ENCODE peak calls at places on chromosomes 11 and 22, in five cellular contexts. One of them, this sample, is unnamed. For H3K27me3, the result is how much of the 10 kb centered on the place peaks cover.

GRCh38 chr22:17243524-17243923 is 24.3 kb upstream of the ADA2 start:
- DNase-seq in pancreas: no peak
- DNase-seq in AG04450: no peak
- DNase-seq in fibroblast of lung: no peak
- DNase-seq in heart left ventricle: no peak
- DNase-seq in this sample: no peak

GRCh38 chr22:26887916-26888315 is 230.5 kb downstream of the MIAT start:
- DNase-seq in pancreas: no peak
- DNase-seq in AG04450: no peak
- DNase-seq in fibroblast of lung: no peak
- DNase-seq in heart left ventricle: no peak
- DNase-seq in this sample: no peak

GRCh38 chr22:27152033-27152432 is 494.6 kb downstream of the MIAT start:
- DNase-seq in pancreas: no peak
- DNase-seq in AG04450: no peak
- DNase-seq in fibroblast of lung: no peak
- DNase-seq in heart left ventricle: no peak
- DNase-seq in this sample: no peak

GRCh38 chr11:123241874-123242538 is 47.0 kb upstream of the CLMP start:
- DNase-seq in pancreas: no peak
- DNase-seq in AG04450: no peak
- DNase-seq in fibroblast of lung: no peak
- DNase-seq in heart left ventricle: no peak
- DNase-seq in this sample: no peak

GRCh38 chr11:925496-926301 is at the start of gene AP2A2:
- DNase-seq in pancreas: peak
- DNase-seq in AG04450: peak
- DNase-seq in fibroblast of lung: peak
- DNase-seq in heart left ventricle: peak
- DNase-seq in this sample: peak

GRCh38 chr22:28316014-28316413 is 363.6 kb downstream of the TTC28 start:
- DNase-seq in pancreas: no peak
- DNase-seq in AG04450: no peak
- DNase-seq in fibroblast of lung: no peak
- DNase-seq in heart left ventricle: no peak
- DNase-seq in this sample: no peak

GRCh38 chr11:36431429-36432092 is 78.5 kb downstream of the TRAF6 start:
- DNase-seq in pancreas: no peak
- DNase-seq in AG04450: peak
- DNase-seq in fibroblast of lung: peak
- DNase-seq in heart left ventricle: peak
- DNase-seq in this sample: peak

GRCh38 chr11:102364991-102365390 is 18.0 kb downstream of the BIRC2 start:
- DNase-seq in pancreas: no peak
- DNase-seq in AG04450: no peak
- DNase-seq in fibroblast of lung: no peak
- DNase-seq in heart left ventricle: no peak
- DNase-seq in this sample: no peak

GRCh38 chr11:16226245-16226644 is 130.1 kb downstream of the SOX6 start:
- DNase-seq in pancreas: peak
- DNase-seq in AG04450: no peak
- DNase-seq in fibroblast of lung: peak
- DNase-seq in heart left ventricle: no peak
- DNase-seq in this sample: peak

GRCh38 chr11:86062719-86063118 is 6.2 kb downstream of the PICALM start:
- DNase-seq in pancreas: no peak
- DNase-seq in AG04450: no peak
- DNase-seq in fibroblast of lung: no peak
- DNase-seq in heart left ventricle: no peak
- DNase-seq in this sample: no peak

GRCh38 chr22:20764053-20764720 is 9.7 kb upstream of the SERPIND1 start:
- DNase-seq in pancreas: no peak
- DNase-seq in AG04450: no peak
- DNase-seq in fibroblast of lung: no peak
- DNase-seq in heart left ventricle: no peak
- DNase-seq in this sample: no peak

GRCh38 chr22:46054091-46054877 is 77.3 kb upstream of the WNT7B start:
- DNase-seq in pancreas: peak
- DNase-seq in AG04450: no peak
- DNase-seq in fibroblast of lung: peak
- DNase-seq in heart left ventricle: peak
- DNase-seq in this sample: peak

GRCh38 chr11:21514298-21514697 is 678.6 kb upstream of the ANO5 start:
- DNase-seq in pancreas: no peak
- DNase-seq in AG04450: no peak
- DNase-seq in fibroblast of lung: no peak
- DNase-seq in heart left ventricle: no peak
- DNase-seq in this sample: no peak

GRCh38 chr22:24953294-24954113 is 988 bp downstream of the KIAA1671 start:
- DNase-seq in pancreas: no peak
- DNase-seq in AG04450: no peak
- DNase-seq in fibroblast of lung: no peak
- DNase-seq in heart left ventricle: peak
- DNase-seq in this sample: peak

GRCh38 chr22:36806824-36807223 is 10.0 kb downstream of the PVALB start:
- DNase-seq in pancreas: no peak
- DNase-seq in AG04450: no peak
- DNase-seq in fibroblast of lung: no peak
- DNase-seq in heart left ventricle: no peak
- DNase-seq in this sample: no peak

GRCh38 chr11:125379565-125380343 is 116.3 kb downstream of the FEZ1 start:
- DNase-seq in pancreas: no peak
- DNase-seq in AG04450: no peak
- DNase-seq in fibroblast of lung: no peak
- DNase-seq in heart left ventricle: no peak
- DNase-seq in this sample: no peak

GRCh38 chr11:13357232-13357631 is 79.6 kb downstream of the BMAL1 start:
- DNase-seq in pancreas: no peak
- DNase-seq in AG04450: no peak
- DNase-seq in fibroblast of lung: no peak
- DNase-seq in heart left ventricle: no peak
- DNase-seq in this sample: no peak

GRCh38 chr11:59292611-59293010 is 66.1 kb upstream of the OR5AN1 start:
- DNase-seq in pancreas: no peak
- DNase-seq in AG04450: no peak
- DNase-seq in fibroblast of lung: no peak
- DNase-seq in heart left ventricle: no peak
- DNase-seq in this sample: no peak

GRCh38 chr11:9804414-9804902 is 140.6 kb downstream of the SWAP70 start:
- DNase-seq in pancreas: no peak
- DNase-seq in AG04450: no peak
- DNase-seq in fibroblast of lung: no peak
- DNase-seq in heart left ventricle: no peak
- DNase-seq in this sample: no peak

GRCh38 chr22:46073683-46074504 is 76.4 kb upstream of the PPARA start:
- DNase-seq in pancreas: peak
- DNase-seq in AG04450: no peak
- DNase-seq in fibroblast of lung: no peak
- DNase-seq in heart left ventricle: peak
- DNase-seq in this sample: peak

GRCh38 chr22:29469755-29470154 is 10.3 kb upstream of the NEFH start:
- DNase-seq in pancreas: no peak
- DNase-seq in AG04450: no peak
- DNase-seq in fibroblast of lung: no peak
- DNase-seq in heart left ventricle: no peak
- DNase-seq in this sample: no peak

GRCh38 chr11:21412652-21413383 is 743.4 kb downstream of the NELL1 start:
- DNase-seq in pancreas: no peak
- DNase-seq in AG04450: no peak
- DNase-seq in fibroblast of lung: no peak
- DNase-seq in heart left ventricle: no peak
- DNase-seq in this sample: no peak

GRCh38 chr22:26610072-26610958 is 7.5 kb downstream of the CRYBB1 start:
- DNase-seq in pancreas: no peak
- DNase-seq in AG04450: peak
- DNase-seq in fibroblast of lung: peak
- DNase-seq in heart left ventricle: no peak
- DNase-seq in this sample: peak

GRCh38 chr11:58968251-58968711 is 29.0 kb downstream of the GLYATL1 start:
- DNase-seq in pancreas: no peak
- DNase-seq in AG04450: no peak
- DNase-seq in fibroblast of lung: no peak
- DNase-seq in heart left ventricle: peak
- DNase-seq in this sample: no peak

GRCh38 chr22:37419916-37420655 is 7.2 kb downstream of the ELFN2 start:
- DNase-seq in pancreas: no peak
- DNase-seq in AG04450: no peak
- DNase-seq in fibroblast of lung: no peak
- DNase-seq in heart left ventricle: no peak
- DNase-seq in this sample: no peak

GRCh38 chr22:19772673-19773469 is 12.3 kb downstream of the TBX1 start:
- DNase-seq in pancreas: no peak
- DNase-seq in AG04450: no peak
- DNase-seq in fibroblast of lung: no peak
- DNase-seq in heart left ventricle: peak
- DNase-seq in this sample: peak

GRCh38 chr22:22241554-22241898 is 3.1 kb upstream of the VPREB1 start:
- DNase-seq in pancreas: no peak
- DNase-seq in AG04450: no peak
- DNase-seq in fibroblast of lung: no peak
- DNase-seq in heart left ventricle: no peak
- DNase-seq in this sample: no peak

GRCh38 chr11:78078218-78079167 is 1.2 kb downstream of the NDUFC2 start:
- DNase-seq in pancreas: no peak
- DNase-seq in AG04450: no peak
- DNase-seq in fibroblast of lung: no peak
- DNase-seq in heart left ventricle: no peak
- DNase-seq in this sample: no peak

GRCh38 chr11:78187366-78188011 is 937 bp downstream of the KCTD21 start:
- DNase-seq in pancreas: no peak
- DNase-seq in AG04450: no peak
- DNase-seq in fibroblast of lung: no peak
- DNase-seq in heart left ventricle: no peak
- DNase-seq in this sample: no peak

GRCh38 chr11:304915-305833 is 2.4 kb upstream of the IFITM2 start:
- DNase-seq in pancreas: no peak
- DNase-seq in AG04450: peak
- DNase-seq in fibroblast of lung: peak
- DNase-seq in heart left ventricle: no peak
- DNase-seq in this sample: peak

GRCh38 chr11:126175261-126175885 is 36.1 kb downstream of the RPUSD4 start:
- DNase-seq in pancreas: no peak
- DNase-seq in AG04450: no peak
- DNase-seq in fibroblast of lung: no peak
- DNase-seq in heart left ventricle: no peak
- DNase-seq in this sample: peak

GRCh38 chr22:17997456-17997855 is 26.9 kb downstream of the MICAL3 start:
- DNase-seq in pancreas: no peak
- DNase-seq in AG04450: no peak
- DNase-seq in fibroblast of lung: no peak
- DNase-seq in heart left ventricle: no peak
- DNase-seq in this sample: no peak

GRCh38 chr22:38417252-38418060 is 37.5 kb downstream of the KCNJ4 start:
- DNase-seq in pancreas: no peak
- DNase-seq in AG04450: no peak
- DNase-seq in fibroblast of lung: no peak
- DNase-seq in heart left ventricle: peak
- DNase-seq in this sample: no peak

GRCh38 chr11:95937358-95937757 is 13.5 kb upstream of the MTMR2 start:
- DNase-seq in pancreas: no peak
- DNase-seq in AG04450: no peak
- DNase-seq in fibroblast of lung: peak
- DNase-seq in heart left ventricle: no peak
- DNase-seq in this sample: no peak

GRCh38 chr11:24866743-24867142 is 369.9 kb downstream of the LUZP2 start:
- DNase-seq in pancreas: no peak
- DNase-seq in AG04450: no peak
- DNase-seq in fibroblast of lung: no peak
- DNase-seq in heart left ventricle: no peak
- DNase-seq in this sample: no peak

GRCh38 chr11:71298016-71298550 is 45.7 kb upstream of the SHANK2 start:
- DNase-seq in pancreas: no peak
- DNase-seq in AG04450: no peak
- DNase-seq in fibroblast of lung: no peak
- DNase-seq in heart left ventricle: no peak
- DNase-seq in this sample: no peak

GRCh38 chr11:109783017-109783416 is 310.2 kb upstream of the ZC3H12C start:
- DNase-seq in pancreas: no peak
- DNase-seq in AG04450: no peak
- DNase-seq in fibroblast of lung: no peak
- DNase-seq in heart left ventricle: no peak
- DNase-seq in this sample: no peak

GRCh38 chr11:133835258-133836075 is 9.8 kb downstream of the SPATA19 start:
- DNase-seq in pancreas: no peak
- DNase-seq in AG04450: no peak
- DNase-seq in fibroblast of lung: peak
- DNase-seq in heart left ventricle: no peak
- DNase-seq in this sample: no peak

GRCh38 chr11:75495749-75496641 is 29.7 kb downstream of the GDPD5 start:
- DNase-seq in pancreas: no peak
- DNase-seq in AG04450: no peak
- DNase-seq in fibroblast of lung: no peak
- DNase-seq in heart left ventricle: no peak
- DNase-seq in this sample: no peak
- TF ChIP-seq CTCF in pancreas: no peak
- TF ChIP-seq CTCF in AG04450: no peak
- TF ChIP-seq CTCF in fibroblast of lung: no peak
- TF ChIP-seq CTCF in heart left ventricle: no peak
- TF ChIP-seq CTCF in this sample: no peak

DNA sequence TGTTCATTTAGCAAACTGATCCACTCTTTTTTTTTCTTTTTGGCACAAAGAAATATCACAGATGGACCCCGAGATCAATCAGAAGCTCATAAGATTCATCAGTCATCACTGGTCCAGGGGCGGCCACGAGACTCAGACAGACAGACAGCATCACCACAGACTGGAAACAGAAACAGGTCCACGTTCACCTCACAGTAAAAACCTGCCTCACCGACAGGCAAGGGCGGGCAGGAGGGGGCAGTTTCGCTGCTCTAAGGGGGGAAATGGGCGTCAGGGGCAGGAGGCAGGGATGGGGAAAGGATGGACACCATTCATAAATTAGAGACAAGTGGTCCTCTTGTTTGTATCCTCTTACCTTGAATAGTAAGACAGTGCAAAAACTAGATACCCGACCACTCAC is 16.5 kb downstream of the CHST1 start:
- DNase-seq in pancreas: no peak
- DNase-seq in AG04450: no peak
- DNase-seq in fibroblast of lung: no peak
- DNase-seq in heart left ventricle: no peak
- DNase-seq in this sample: no peak
- H3K27ac ChIP-seq in pancreas: no peak
- H3K27ac ChIP-seq in AG04450: no peak
- H3K27ac ChIP-seq in fibroblast of lung: no peak
- H3K27ac ChIP-seq in heart left ventricle: no peak
- H3K27ac ChIP-seq in this sample: no peak

GRCh38 chr11:7292902-7293301 is 41.2 kb downstream of the SYT9 start:
- DNase-seq in pancreas: no peak
- DNase-seq in AG04450: no peak
- DNase-seq in fibroblast of lung: no peak
- DNase-seq in heart left ventricle: no peak
- DNase-seq in this sample: no peak
- H3K27me3 ChIP-seq in pancreas: under half
- H3K27me3 ChIP-seq in AG04450: under half
- H3K27me3 ChIP-seq in fibroblast of lung: under half
- H3K27me3 ChIP-seq in heart left ventricle: under half
- H3K27me3 ChIP-seq in this sample: under half

GRCh38 chr11:17845431-17845881 is 110.9 kb downstream of the KCNC1 start:
- DNase-seq in pancreas: no peak
- DNase-seq in AG04450: peak
- DNase-seq in fibroblast of lung: peak
- DNase-seq in heart left ventricle: no peak
- DNase-seq in this sample: no peak
- TF ChIP-seq CTCF in pancreas: no peak
- TF ChIP-seq CTCF in AG04450: no peak
- TF ChIP-seq CTCF in fibroblast of lung: no peak
- TF ChIP-seq CTCF in heart left ventricle: no peak
- TF ChIP-seq CTCF in this sample: no peak

This sample was measured in heart right ventricle.